ENCODE peak calls at places on chromosomes 2 and 18, in five cellular contexts. C is fibroblast of villous mesenchyme, F is stomach, P is fibroblast of mammary gland, E is upper lobe of right lung. D is an unnamed sample.

GRCh38 chr2:238286987-238287386 is 1.4 kb downstream of the PER2 start:
- DNase-seq in F (no peak), C (peak), P (no peak), E (no peak), D (no peak)

GRCh38 chr18:11366410-11366809 is 217.0 kb upstream of the PIEZO2 start:
- DNase-seq in F (no peak), E (no peak), P (peak), C (peak), D (no peak)

GRCh38 chr2:230849633-230850357 is 14.9 kb upstream of the ITM2C start:
- DNase-seq in P (peak), F (peak), E (peak), C (peak), D (no peak)

GRCh38 chr18:9696112-9696511 is 12.0 kb upstream of the RAB31 start:
- DNase-seq in F (no peak), P (no peak), C (peak), E (no peak), D (no peak)

GRCh38 chr2:206477296-206477695 is 34.0 kb downstream of the ADAM23 start:
- DNase-seq in P (peak), C (peak), E (no peak), F (no peak), D (no peak)

GRCh38 chr18:31066267-31066666 is 23.7 kb upstream of the DSC3 start:
- DNase-seq in C (no peak), F (no peak), E (no peak), P (no peak), D (no peak)

GRCh38 chr2:120885749-120886148 is 150.1 kb downstream of the GLI2 start:
- DNase-seq in E (no peak), F (no peak), P (no peak), C (no peak), D (no peak)

GRCh38 chr2:201929627-201930026 is 104.0 kb upstream of the FZD7 start:
- DNase-seq in E (no peak), F (no peak), P (no peak), C (no peak), D (no peak)

GRCh38 chr2:25808006-25808383 is 70.3 kb downstream of the ASXL2 start:
- DNase-seq in E (no peak), C (peak), P (peak), F (no peak), D (no peak)

GRCh38 chr18:67373636-67374035 is 142.9 kb downstream of the DSEL start:
- DNase-seq in P (no peak), F (no peak), E (no peak), C (no peak), D (no peak)

GRCh38 chr2:121382744-121383143 is 97.7 kb upstream of the TFCP2L1 start:
- DNase-seq in E (no peak), F (no peak), C (peak), P (no peak), D (no peak)

GRCh38 chr2:170817247-170817998 is 736 bp downstream of the GAD1 start:
- DNase-seq in F (no peak), C (peak), E (no peak), P (peak), D (no peak)

GRCh38 chr2:11466307-11467125 is 555 bp upstream of the E2F6 start:
- DNase-seq in F (no peak), E (no peak), P (no peak), C (no peak), D (no peak)

GRCh38 chr2:17851731-17852585 is 26.5 kb upstream of the KCNS3 start:
- DNase-seq in P (peak), F (peak), C (peak), E (no peak), D (peak)

GRCh38 chr18:76499596-76500340 is 4.7 kb upstream of the ZNF516 start:
- DNase-seq in E (no peak), C (no peak), P (no peak), F (no peak), D (no peak)

GRCh38 chr2:170885130-170885791 is 43.8 kb upstream of the GORASP2 start:
- DNase-seq in E (no peak), F (no peak), P (peak), C (no peak), D (no peak)

GRCh38 chr2:215773728-215774127 is 239.6 kb downstream of the MREG start:
- DNase-seq in F (no peak), P (peak), E (no peak), C (peak), D (no peak)

GRCh38 chr2:206230060-206230890 is 44.2 kb upstream of the ZDBF2 start:
- DNase-seq in C (peak), E (no peak), P (no peak), F (no peak), D (no peak)

GRCh38 chr2:173101687-173102086 is 26.0 kb downstream of the MAP3K20 start:
- DNase-seq in F (no peak), P (peak), C (peak), E (no peak), D (no peak)

GRCh38 chr2:219362524-219363164 is 25.1 kb downstream of the DNPEP start:
- DNase-seq in F (no peak), C (peak), P (peak), E (no peak), D (no peak)

GRCh38 chr18:35141567-35142269 is 99.1 kb upstream of the ZNF397 start:
- DNase-seq in P (no peak), F (no peak), E (no peak), C (no peak), D (no peak)

GRCh38 chr2:218896501-218897393 is 16.1 kb downstream of the WNT10A start:
- DNase-seq in E (no peak), F (peak), C (no peak), P (no peak), D (no peak)

GRCh38 chr2:58709274-58709673 is 468.1 kb upstream of the FANCL start:
- DNase-seq in E (no peak), F (no peak), P (no peak), C (no peak), D (no peak)

GRCh38 chr2:25056391-25056821 is 14.5 kb downstream of the EFR3B start:
- DNase-seq in F (no peak), C (no peak), E (peak), P (no peak), D (no peak)

GRCh38 chr18:67590571-67591141 is 74.1 kb upstream of the DSEL start:
- DNase-seq in F (no peak), E (no peak), C (peak), P (peak), D (no peak)

GRCh38 chr2:158060862-158061435 is 40.7 kb upstream of the UPP2 start:
- DNase-seq in C (peak), F (no peak), P (peak), E (no peak), D (no peak)

GRCh38 chr18:24878289-24878688 is 417.9 kb downstream of the HRH4 start:
- DNase-seq in C (peak), E (no peak), P (peak), F (no peak), D (no peak)

GRCh38 chr2:98727758-98728718 is 2.9 kb downstream of the MGAT4A start:
- DNase-seq in E (no peak), F (no peak), P (no peak), C (no peak), D (no peak)
- H3K4me3 ChIP-seq in E (peak), F (no peak), P (no peak), C (no peak), D (peak)

GRCh38 chr18:63823516-63824219 is 48.5 kb downstream of the SERPINB7 start:
- DNase-seq in E (no peak), F (peak), P (peak), C (peak), D (no peak)
- TF ChIP-seq CTCF in E (peak), F (peak), P (peak), C (peak), D (peak)

GRCh38 chr2:237084444-237084843 is 1.2 kb upstream of the COPS8 start:
- DNase-seq in E (no peak), P (no peak), F (no peak), C (no peak), D (no peak)
- H3K4me3 ChIP-seq in E (peak), P (peak), F (no peak), C (no peak), D (peak)

DNA sequence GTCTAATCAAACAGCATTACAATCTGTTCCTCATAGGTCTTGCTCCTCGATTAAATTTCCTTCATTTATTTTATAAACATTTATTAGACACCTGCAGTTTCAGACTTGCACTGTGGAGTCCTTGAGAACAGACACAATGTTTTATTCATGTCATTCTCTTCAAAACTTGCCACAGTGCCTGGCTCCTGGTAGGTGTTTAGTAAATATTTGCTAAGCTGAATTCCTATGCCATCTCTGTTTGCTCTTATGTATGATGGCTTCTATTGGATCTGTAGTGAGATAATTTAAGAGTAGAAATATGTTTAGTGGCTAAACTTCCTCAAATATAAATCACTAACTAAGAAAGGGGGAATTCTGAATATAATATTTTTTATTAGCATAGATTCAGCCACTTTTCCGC is 61.4 kb downstream of the LRATD1 start:
- DNase-seq in C (no peak), F (no peak), P (no peak), E (no peak), D (no peak)
- TF ChIP-seq CTCF in C (no peak), F (no peak), P (no peak), E (no peak), D (no peak)

GRCh38 chr2:44730583-44730982 is 210.9 kb upstream of the SIX3 start:
- DNase-seq in F (no peak), C (no peak), P (no peak), E (no peak), D (no peak)
- H3K4me3 ChIP-seq in F (no peak), C (no peak), P (no peak), E (no peak), D (no peak)

GRCh38 chr2:176001281-176001902 is 675 bp downstream of the LNPK start:
- DNase-seq in C (peak), F (peak), P (peak), E (peak), D (peak)
- TF ChIP-seq CTCF in C (no peak), F (no peak), P (no peak), E (no peak), D (no peak)